ENCODE peak calls at places on chromosome 19, in eight cellular contexts. K is hippocampal formation; P is stimulated activated CD8-positive, alpha-beta memory T cell treated with anti-CD3 and anti-CD28 coated beads, Interleukin-4, amount 100 ng/mL, for 1 hour; U is amygdala; Y is DMS153; B is suprapubic skin; E is neural crest cell; F is Right ventricle myocardium superior. Q is an unnamed sample.

GRCh38 chr19:4861147-4861546 is 6.3 kb downstream of the PLIN3 start:
- DNase-seq in B (no peak), F (no peak), K (no peak), P (no peak), U (no peak), E (no peak), Y (peak), Q (no peak)

GRCh38 chr19:39154626-39155100 is 29.1 kb downstream of the PAK4 start:
- DNase-seq in E (no peak), K (no peak), P (no peak), U (no peak), B (no peak), Y (no peak), F (no peak), Q (peak)

GRCh38 chr19:11658954-11659353 is 61.7 kb downstream of the ZNF627 start:
- DNase-seq in F (no peak), B (no peak), P (no peak), K (no peak), E (no peak), Y (no peak), U (no peak), Q (no peak)

GRCh38 chr19:47377801-47378200 is 28.7 kb downstream of the DHX34 start:
- DNase-seq in K (no peak), E (no peak), P (no peak), B (no peak), Y (no peak), F (no peak), U (no peak), Q (peak)

GRCh38 chr19:2589441-2589840 is 113.1 kb downstream of the GNG7 start:
- DNase-seq in E (no peak), K (no peak), B (peak), Y (no peak), P (no peak), U (no peak), F (no peak), Q (no peak)

GRCh38 chr19:48614436-48615144 is at the start of gene FAM83E:
- DNase-seq in K (no peak), B (peak), E (no peak), U (no peak), Y (peak), P (no peak), F (no peak), Q (no peak)

GRCh38 chr19:44367024-44367423 is 10.5 kb upstream of the ZNF112 start:
- DNase-seq in U (no peak), B (no peak), K (no peak), P (no peak), F (no peak), E (no peak), Y (no peak), Q (peak)

GRCh38 chr19:44680536-44680935 is 9.3 kb downstream of the CEACAM19 start:
- DNase-seq in P (no peak), F (no peak), U (no peak), K (no peak), E (no peak), Y (no peak), B (no peak), Q (no peak)

GRCh38 chr19:45506246-45506990 is 861 bp upstream of the VASP start:
- DNase-seq in F (peak), K (peak), E (peak), P (peak), Y (peak), U (no peak), B (peak), Q (peak)

GRCh38 chr19:6963937-6964336 is 57.3 kb downstream of the MBD3L2B start:
- DNase-seq in B (no peak), Y (no peak), P (peak), K (no peak), U (no peak), F (no peak), E (no peak), Q (no peak)

GRCh38 chr19:3243851-3244700 is 19.6 kb downstream of the CELF5 start:
- DNase-seq in P (no peak), K (no peak), F (no peak), Y (no peak), E (peak), U (no peak), B (no peak), Q (peak)

GRCh38 chr19:29547361-29547960 is 21.7 kb downstream of the VSTM2B start:
- DNase-seq in U (no peak), B (no peak), P (no peak), E (no peak), F (no peak), Y (no peak), K (no peak), Q (no peak)

GRCh38 chr19:6460099-6460884 is 700 bp upstream of the SLC25A23 start:
- DNase-seq in F (peak), U (peak), B (peak), Y (peak), E (peak), P (peak), K (peak), Q (peak)

GRCh38 chr19:4431808-4432674 is 25.6 kb downstream of the UBXN6 start:
- DNase-seq in U (no peak), Y (no peak), E (no peak), B (no peak), K (no peak), P (no peak), F (no peak), Q (peak)

GRCh38 chr19:45200614-45201013 is 22.0 kb downstream of the BLOC1S3 start:
- DNase-seq in E (peak), P (no peak), B (no peak), K (no peak), U (no peak), F (peak), Y (peak), Q (no peak)

GRCh38 chr19:55633866-55634265 is 6.9 kb upstream of the ZNF580 start:
- DNase-seq in F (no peak), E (no peak), P (no peak), K (no peak), Y (no peak), U (no peak), B (no peak), Q (no peak)

GRCh38 chr19:55347442-55348009 is 7.0 kb downstream of the COX6B2 start:
- DNase-seq in Y (no peak), K (no peak), U (no peak), B (peak), P (no peak), E (no peak), F (no peak), Q (no peak)

GRCh38 chr19:7670150-7670784 is 1.4 kb downstream of the RETN start:
- DNase-seq in Y (no peak), E (no peak), U (no peak), K (no peak), B (no peak), P (no peak), F (peak), Q (no peak)

GRCh38 chr19:45913874-45914830 is at the start of gene NANOS2:
- DNase-seq in U (no peak), P (no peak), B (no peak), E (peak), K (no peak), F (no peak), Y (no peak), Q (no peak)

GRCh38 chr19:56104423-56104822 is 16.7 kb downstream of the ZNF787 start:
- DNase-seq in P (no peak), K (no peak), B (no peak), U (no peak), F (no peak), E (no peak), Y (no peak), Q (no peak)

GRCh38 chr19:29687244-29687896 is 22.1 kb downstream of the PLEKHF1 start:
- DNase-seq in K (no peak), P (no peak), B (no peak), Y (no peak), F (no peak), E (no peak), U (no peak), Q (peak)

GRCh38 chr19:18904334-18905057 is 8.5 kb upstream of the CERS1 start:
- DNase-seq in B (peak), F (no peak), P (no peak), U (peak), E (no peak), K (peak), Y (no peak), Q (no peak)

GRCh38 chr19:57308514-57308913 is 11.8 kb upstream of the ZNF543 start:
- DNase-seq in P (no peak), B (no peak), F (no peak), U (no peak), E (no peak), K (no peak), Y (no peak), Q (no peak)

GRCh38 chr19:7428651-7429113 is 60.2 kb downstream of the PEX11G start:
- DNase-seq in E (no peak), B (no peak), F (no peak), Y (no peak), K (no peak), P (no peak), U (no peak), Q (no peak)

GRCh38 chr19:33302175-33302973 is at the start of gene CEBPA:
- DNase-seq in K (peak), U (no peak), E (peak), B (peak), P (peak), Y (no peak), F (peak), Q (peak)

GRCh38 chr19:41945135-41945766 is 13.9 kb downstream of the RABAC1 start:
- DNase-seq in B (no peak), E (no peak), K (no peak), P (peak), F (no peak), U (no peak), Y (no peak), Q (no peak)

GRCh38 chr19:19674315-19674714 is 5.7 kb downstream of the ZNF101 start:
- DNase-seq in E (no peak), K (no peak), P (no peak), F (no peak), B (no peak), U (no peak), Y (no peak), Q (peak)

GRCh38 chr19:47598407-47599349 is 10.3 kb upstream of the BICRA start:
- DNase-seq in U (no peak), P (no peak), B (peak), Y (no peak), E (no peak), K (no peak), F (no peak), Q (no peak)

Q was measured in left ventricle myocardium superior.